ENCODE peak calls at places on chromosomes 3 and 15, in five cellular contexts. V is K562, R is GM12878, A is HepG2, Y is SK-N-SH. C is an unnamed sample.

GRCh38 chr3:173770011-173770410 is 372.5 kb downstream of the NLGN1 start:
- DNase-seq in A (no peak), R (no peak), V (no peak), Y (no peak), C (no peak)

GRCh38 chr3:20458994-20459736 is 273.2 kb upstream of the SGO1 start:
- DNase-seq in Y (no peak), V (peak; percentile 11), A (no peak), R (no peak), C (no peak)

GRCh38 chr15:34367128-34368081 is at the start of gene LPCAT4:
- DNase-seq in V (peak; percentile 94), A (peak; percentile 66), Y (peak; percentile 98), R (peak; percentile 65), C (peak; percentile 87)

GRCh38 chr3:65144791-65145355 is 457.1 kb upstream of the ADAMTS9 start:
- DNase-seq in Y (no peak), V (no peak), R (no peak), A (no peak), C (no peak)

GRCh38 chr3:158005391-158006100 is 100.7 kb downstream of the SHOX2 start:
- DNase-seq in V (no peak), R (no peak), Y (peak; percentile 61), A (no peak), C (no peak)

GRCh38 chr3:115402651-115403050 is 220.7 kb upstream of the GAP43 start:
- DNase-seq in A (no peak), R (no peak), V (no peak), Y (no peak), C (no peak)

GRCh38 chr3:68945231-68945630 is 12.9 kb upstream of the TAFA4 start:
- DNase-seq in Y (no peak), A (no peak), R (no peak), V (no peak), C (no peak)

GRCh38 chr3:156456771-156457224 is 98.1 kb downstream of the SSR3 start:
- DNase-seq in Y (no peak), V (peak; percentile 35), R (no peak), A (peak; percentile 2), C (no peak)

GRCh38 chr3:128402998-128403397 is 63.7 kb downstream of the DNAJB8 start:
- DNase-seq in R (no peak), Y (no peak), V (no peak), A (no peak), C (no peak)

GRCh38 chr3:115436767-115437301 is 186.5 kb upstream of the GAP43 start:
- DNase-seq in R (no peak), V (no peak), A (peak; percentile 1), Y (no peak), C (no peak)

GRCh38 chr3:74303711-74304110 is 310.7 kb downstream of the CNTN3 start:
- DNase-seq in V (no peak), A (no peak), R (no peak), Y (no peak), C (no peak)

GRCh38 chr3:184169896-184170875 is 4.5 kb upstream of the AP2M1 start:
- DNase-seq in V (no peak), A (no peak), R (no peak), Y (no peak), C (no peak)

GRCh38 chr3:77320514-77320913 is 280.6 kb downstream of the ROBO2 start:
- DNase-seq in A (peak; percentile 25), Y (peak; percentile 21), V (peak; percentile 43), R (no peak), C (no peak)

GRCh38 chr15:29021901-29022300 is 136.1 kb downstream of the APBA2 start:
- DNase-seq in Y (no peak), A (no peak), V (no peak), R (no peak), C (no peak)

GRCh38 chr15:95300958-95301357 is 1029.5 kb upstream of the NR2F2 start:
- DNase-seq in V (no peak), Y (no peak), R (no peak), A (no peak), C (no peak)

GRCh38 chr15:31327674-31328424 is 1.2 kb downstream of the KLF13 start:
- DNase-seq in V (peak; percentile 64), R (no peak), A (peak; percentile 21), Y (peak; percentile 81), C (peak; percentile 16)

GRCh38 chr15:83053151-83053550 is 13.9 kb downstream of the BTBD1 start:
- DNase-seq in A (no peak), Y (no peak), V (no peak), R (no peak), C (no peak)

GRCh38 chr3:48143567-48143966 is 44.6 kb downstream of the CDC25A start:
- DNase-seq in Y (no peak), A (no peak), V (no peak), R (no peak), C (no peak)

GRCh38 chr15:78148392-78149067 is 632 bp upstream of the IDH3A start:
- DNase-seq in Y (no peak), V (no peak), R (no peak), A (no peak), C (no peak)

GRCh38 chr3:187935623-187936156 is 190.4 kb upstream of the BCL6 start:
- DNase-seq in Y (peak; percentile 25), R (peak; percentile 66), A (no peak), V (no peak), C (no peak)

GRCh38 chr3:106343841-106344240 is 475.0 kb upstream of the CBLB start:
- DNase-seq in V (no peak), Y (no peak), A (no peak), R (no peak), C (no peak)

GRCh38 chr3:32405711-32406323 is 14.2 kb downstream of the CMTM7 start:
- DNase-seq in A (peak; percentile 59), Y (no peak), V (no peak), R (no peak), C (no peak)

GRCh38 chr3:144687862-144688261 is 716.2 kb downstream of the DIPK2A start:
- DNase-seq in A (peak; percentile 46), R (no peak), V (peak; percentile 3), Y (peak; percentile 0), C (peak; percentile 6)

GRCh38 chr3:134367412-134367811 is 6.8 kb downstream of the AMOTL2 start:
- DNase-seq in V (no peak), Y (no peak), R (no peak), A (no peak), C (no peak)

GRCh38 chr3:169456900-169457299 is 206.6 kb downstream of the MECOM start:
- DNase-seq in Y (no peak), R (no peak), A (no peak), V (no peak), C (peak; percentile 30)

GRCh38 chr3:167885277-167885676 is 149.8 kb downstream of the SERPINI1 start:
- DNase-seq in R (no peak), V (no peak), A (no peak), Y (no peak), C (no peak)

GRCh38 chr3:167883452-167883851 is 147.9 kb downstream of the SERPINI1 start:
- DNase-seq in Y (no peak), A (no peak), R (no peak), V (no peak), C (no peak)

GRCh38 chr3:167880183-167880582 is 144.7 kb downstream of the SERPINI1 start:
- DNase-seq in A (no peak), R (no peak), Y (no peak), V (no peak), C (no peak)

GRCh38 chr3:167884481-167884880 is 149.0 kb downstream of the SERPINI1 start:
- DNase-seq in A (no peak), Y (no peak), R (no peak), V (no peak), C (no peak)

DNA sequence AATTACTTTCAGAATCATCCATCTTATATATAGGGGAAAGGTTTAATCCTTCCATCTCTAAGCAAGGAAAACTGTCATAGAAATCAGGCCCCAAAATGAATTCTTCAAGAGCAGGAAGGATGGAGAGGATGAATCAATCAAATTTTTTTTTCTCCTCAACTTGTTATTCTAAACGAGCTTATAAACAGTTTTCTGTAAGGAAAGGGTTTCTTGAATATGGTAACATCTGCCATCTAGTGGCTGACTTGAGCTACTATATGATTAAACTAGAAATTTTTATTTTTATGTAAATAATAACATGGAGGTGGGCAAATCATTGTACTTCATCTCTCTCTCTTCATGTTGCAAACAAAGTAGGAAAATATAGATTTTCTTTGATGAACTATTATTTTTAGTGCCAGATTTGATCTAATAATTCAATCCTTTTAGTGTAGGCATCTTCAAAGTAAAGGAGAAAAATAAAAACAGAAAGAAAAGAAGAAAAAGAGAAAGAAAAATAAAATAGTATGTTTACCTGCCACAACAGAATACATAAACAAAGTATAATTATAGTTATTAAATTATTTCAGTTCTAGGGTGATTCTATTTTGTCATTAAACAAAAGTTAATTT is 146.6 kb downstream of the SERPINI1 start:
- DNase-seq in Y (peak; percentile 21), A (peak; percentile 30), V (peak; percentile 51), R (no peak), C (peak; percentile 27)
- TF ChIP-seq FOXM1 in Y (no peak), A (no peak), V (no peak), R (no peak), C (no peak)

GRCh38 chr3:168239287-168239686 is 143.6 kb upstream of the GOLIM4 start:
- DNase-seq in V (no peak), R (no peak), Y (no peak), A (no peak), C (no peak)

DNA sequence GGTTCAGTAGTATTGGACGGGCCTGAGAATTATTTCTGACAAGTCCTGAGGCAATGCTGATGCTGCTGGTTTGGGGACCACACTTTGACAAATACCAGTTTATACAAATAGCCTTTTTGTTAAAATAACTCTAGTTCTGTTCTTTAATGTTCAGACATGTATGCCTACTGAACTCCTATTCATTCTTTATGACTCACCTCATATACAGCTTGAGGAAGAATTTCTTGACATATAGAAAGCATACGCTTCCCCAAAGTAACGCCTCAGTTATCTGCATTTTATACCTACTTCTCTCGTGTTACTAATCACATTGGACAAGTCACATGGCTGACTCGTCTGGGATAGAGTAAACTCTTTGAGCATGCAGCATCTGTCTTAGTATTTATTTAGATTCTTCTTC is 145.4 kb upstream of the GOLIM4 start:
- DNase-seq in Y (no peak), A (no peak), V (no peak), R (no peak), C (no peak)
- TF ChIP-seq FOXM1 in Y (no peak), A (no peak), V (no peak), R (no peak), C (no peak)

GRCh38 chr15:85517086-85517485 is 136.7 kb downstream of the AKAP13 start:
- DNase-seq in V (no peak), A (no peak), Y (no peak), R (no peak), C (no peak)
- TF ChIP-seq FOXM1 in V (no peak), A (no peak), Y (no peak), R (no peak), C (no peak)

DNA sequence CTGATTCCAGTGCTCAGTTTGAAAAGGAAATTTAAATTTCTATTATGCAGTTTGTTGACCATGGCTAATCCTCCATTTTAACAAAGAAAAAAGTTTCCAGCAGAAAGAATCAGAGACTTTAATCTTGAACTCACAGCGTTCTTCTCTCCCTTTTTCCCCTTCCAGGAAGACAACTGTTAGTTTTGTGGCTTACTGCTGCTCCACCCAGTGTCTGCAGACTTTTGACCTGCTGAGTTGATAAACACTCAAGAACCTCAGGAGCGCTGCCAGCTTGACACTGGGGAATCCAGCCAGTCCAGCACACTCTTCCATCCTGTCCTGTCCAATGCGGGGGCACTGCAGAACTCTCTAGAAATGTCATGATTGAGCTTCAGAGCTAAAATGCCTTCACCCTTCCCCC is 134.6 kb downstream of the LRRC28 start:
- DNase-seq in V (peak; percentile 57), R (no peak), Y (no peak), A (peak; percentile 51), C (no peak)
- TF ChIP-seq FOXM1 in V (no peak), R (no peak), Y (no peak), A (no peak), C (no peak)

C was measured in HEK293T.